ENCODE peak calls at places on chromosome 9, in nine cellular contexts. V is KBM-7, B is EH, A is HCT116, P is left colon, U is choroid plexus epithelial cell, O is A172, L is HT-29, I is sigmoid colon. C is an unnamed sample.

GRCh38 chr9:79974806-79975422 is 403.1 kb downstream of the TLE4 start:
- DNase-seq in V (no peak), A (no peak), O (no peak), L (no peak), U (no peak), P (peak), B (no peak), I (no peak), C (no peak)

GRCh38 chr9:114214181-114214580 is 58.8 kb downstream of the COL27A1 start:
- DNase-seq in B (peak), L (no peak), P (no peak), A (no peak), U (no peak), O (no peak), I (no peak), V (no peak), C (no peak)

GRCh38 chr9:68637020-68637419 is 68.0 kb upstream of the PIP5K1B start:
- DNase-seq in V (no peak), P (peak), L (peak), A (no peak), U (no peak), B (no peak), O (no peak), I (no peak), C (no peak)

GRCh38 chr9:20217596-20217995 is 404.7 kb downstream of the MLLT3 start:
- DNase-seq in I (no peak), O (no peak), P (no peak), A (no peak), L (no peak), B (no peak), U (no peak), V (no peak), C (no peak)

GRCh38 chr9:129027224-129027684 is 877 bp downstream of the SH3GLB2 start:
- DNase-seq in B (peak), U (no peak), V (no peak), A (no peak), L (no peak), P (no peak), O (no peak), I (no peak), C (no peak)

GRCh38 chr9:35001803-35002502 is 12.4 kb downstream of the DNAJB5 start:
- DNase-seq in A (no peak), P (no peak), V (no peak), L (no peak), O (peak), B (peak), I (no peak), U (no peak), C (no peak)

GRCh38 chr9:6873862-6874261 is 116.1 kb downstream of the KDM4C start:
- DNase-seq in P (no peak), B (peak), L (no peak), U (peak), A (no peak), V (no peak), O (no peak), I (no peak), C (no peak)

GRCh38 chr9:81902601-81903000 is 25.6 kb upstream of the SPATA31D4 start:
- DNase-seq in A (no peak), V (no peak), L (no peak), B (peak), I (no peak), O (peak), P (no peak), U (no peak), C (no peak)

GRCh38 chr9:119675951-119676350 is 306.7 kb upstream of the BRINP1 start:
- DNase-seq in I (no peak), A (no peak), U (no peak), B (no peak), L (no peak), P (no peak), O (no peak), V (no peak), C (no peak)

GRCh38 chr9:90613502-90613901 is 29.1 kb downstream of the DIRAS2 start:
- DNase-seq in L (no peak), A (no peak), O (no peak), B (no peak), V (no peak), U (no peak), P (no peak), I (no peak), C (no peak)

GRCh38 chr9:136318111-136318768 is 9.1 kb upstream of the GPSM1 start:
- DNase-seq in V (no peak), I (no peak), P (no peak), O (no peak), L (no peak), B (no peak), U (no peak), A (no peak), C (no peak)

GRCh38 chr9:78215706-78216105 is 20.2 kb upstream of the CEP78 start:
- DNase-seq in B (peak), O (no peak), V (no peak), I (no peak), A (no peak), L (no peak), U (peak), P (no peak), C (no peak)

GRCh38 chr9:131697097-131697496 is 42.8 kb downstream of the RAPGEF1 start:
- DNase-seq in L (no peak), U (peak), P (no peak), V (no peak), A (no peak), I (peak), B (peak), O (no peak), C (peak)

GRCh38 chr9:137487454-137488329 is 28.6 kb upstream of the NSMF start:
- DNase-seq in B (no peak), P (no peak), V (no peak), U (no peak), L (peak), A (no peak), I (peak), O (no peak), C (no peak)

GRCh38 chr9:126526218-126527108 is 87.3 kb upstream of the LMX1B start:
- DNase-seq in O (no peak), U (no peak), V (no peak), A (no peak), P (no peak), B (no peak), L (no peak), I (peak), C (no peak)

GRCh38 chr9:121550041-121550440 is 50.4 kb upstream of the GGTA1 start:
- DNase-seq in O (no peak), V (no peak), L (no peak), B (no peak), A (no peak), I (no peak), P (no peak), U (no peak), C (no peak)

GRCh38 chr9:84703793-84704192 is 34.3 kb downstream of the NTRK2 start:
- DNase-seq in L (no peak), O (no peak), A (no peak), U (no peak), P (no peak), V (no peak), B (peak), I (no peak), C (no peak)

GRCh38 chr9:131732636-131733340 is 7.1 kb downstream of the RAPGEF1 start:
- DNase-seq in A (no peak), O (no peak), I (no peak), B (no peak), V (peak), U (no peak), P (no peak), L (no peak), C (no peak)

GRCh38 chr9:35681341-35682002 is 7.7 kb downstream of the CA9 start:
- DNase-seq in U (no peak), P (no peak), L (no peak), A (no peak), O (no peak), B (peak), V (no peak), I (no peak), C (no peak)

GRCh38 chr9:97737429-97737828 is 40.3 kb upstream of the XPA start:
- DNase-seq in L (peak), B (peak), V (no peak), U (peak), A (peak), I (no peak), P (no peak), O (peak), C (no peak)

GRCh38 chr9:69379250-69379982 is 54.4 kb downstream of the ENTREP1 start:
- DNase-seq in P (no peak), O (peak), A (no peak), I (no peak), V (no peak), B (peak), U (peak), L (no peak), C (no peak)

GRCh38 chr9:79764377-79764776 is 192.6 kb downstream of the TLE4 start:
- DNase-seq in I (peak), P (peak), V (no peak), A (no peak), O (peak), B (peak), L (no peak), U (peak), C (no peak)

GRCh38 chr9:36461341-36461740 is 61.3 kb upstream of the RNF38 start:
- DNase-seq in U (peak), B (peak), A (no peak), I (no peak), P (no peak), V (no peak), O (no peak), L (no peak), C (no peak)

GRCh38 chr9:82988488-82988887 is 74.5 kb downstream of the RASEF start:
- DNase-seq in I (no peak), L (no peak), O (no peak), V (no peak), A (no peak), P (no peak), B (no peak), U (no peak), C (no peak)

GRCh38 chr9:4760122-4760521 is 19.1 kb upstream of the AK3 start:
- DNase-seq in L (no peak), P (no peak), I (no peak), A (no peak), O (no peak), V (peak), B (no peak), U (no peak), C (no peak)

GRCh38 chr9:35856882-35857281 is 13.3 kb downstream of the OR13J1 start:
- DNase-seq in L (no peak), B (no peak), V (no peak), P (no peak), A (no peak), U (no peak), I (peak), O (no peak), C (no peak)

GRCh38 chr9:126688617-126689016 is 74.9 kb downstream of the LMX1B start:
- DNase-seq in A (no peak), O (no peak), U (no peak), I (no peak), B (no peak), P (no peak), L (no peak), V (no peak), C (no peak)

GRCh38 chr9:13146838-13147237 is 132.7 kb downstream of the MPDZ start:
- DNase-seq in U (no peak), V (no peak), L (no peak), O (no peak), P (no peak), B (no peak), A (no peak), I (no peak), C (no peak)

GRCh38 chr9:130451004-130451390 is 6.2 kb downstream of the ASS1 start:
- DNase-seq in O (no peak), A (no peak), V (no peak), B (no peak), P (peak), I (no peak), L (no peak), U (no peak), C (no peak)

GRCh38 chr9:13139641-13140171 is 139.8 kb downstream of the MPDZ start:
- DNase-seq in B (peak), A (no peak), U (peak), V (no peak), P (no peak), L (peak), I (no peak), O (peak), C (no peak)

GRCh38 chr9:17776735-17777134 is 197.9 kb downstream of the SH3GL2 start:
- DNase-seq in L (no peak), B (no peak), V (no peak), I (no peak), P (no peak), A (no peak), U (no peak), O (no peak), C (no peak)

GRCh38 chr9:86487222-86487841 is 133.1 kb upstream of the TUT7 start:
- DNase-seq in I (no peak), U (peak), A (peak), V (peak), P (no peak), O (peak), B (peak), L (peak), C (no peak)

GRCh38 chr9:121059998-121060636 is 10.0 kb upstream of the C5 start:
- DNase-seq in B (peak), O (peak), I (no peak), V (peak), P (no peak), L (peak), A (peak), U (peak), C (peak)

GRCh38 chr9:15370496-15371464 is 51.9 kb upstream of the SNAPC3 start:
- DNase-seq in L (no peak), U (peak), I (no peak), V (no peak), B (peak), O (no peak), A (no peak), P (peak), C (no peak)

GRCh38 chr9:92637886-92638620 is 31.9 kb downstream of the IPPK start:
- DNase-seq in P (peak), I (peak), L (no peak), V (no peak), U (no peak), O (no peak), A (no peak), B (no peak), C (no peak)

C was measured in nephron progenitor cell.